ENCODE peak calls at places on chromosomes 16 and 17, in nine cellular contexts. J is pancreas; E is iPS DF 19.7; W is fibroblast of the aortic adventitia; D is activated CD4-positive, alpha-beta T cell treated with anti-CD3 and anti-CD28 coated beads, Interleukin-2, amount 10 ng/mL, durations not matched to agents 7 days and 5 days; B is effector memory CD8-positive, alpha-beta T cell; K is heart left ventricle; L is stimulated activated CD8-positive, alpha-beta memory T cell treated with anti-CD3 and anti-CD28 coated beads, Interleukin-15, amount 100 ng/mL, for 1 hour; T is fibroblast of mammary gland. S is an unnamed sample.

GRCh38 chr16:71339481-71340171 is 18.9 kb upstream of the CALB2 start:
- DNase-seq in B (no peak), T (no peak), K (no peak), E (no peak), L (no peak), W (no peak), D (no peak), J (no peak), S (no peak)

GRCh38 chr17:63451150-63451549 is 5.0 kb upstream of the CYB561 start:
- DNase-seq in T (no peak), L (no peak), E (no peak), W (no peak), B (no peak), K (no peak), D (no peak), J (no peak), S (no peak)

GRCh38 chr17:49146620-49147306 is 14.2 kb downstream of the B4GALNT2 start:
- DNase-seq in E (no peak), K (no peak), D (no peak), L (no peak), J (no peak), W (peak), T (peak), B (no peak), S (no peak)

GRCh38 chr16:23640669-23640958 is 496 bp downstream of the PALB2 start:
- DNase-seq in J (no peak), E (no peak), D (peak), L (no peak), T (peak), K (no peak), W (peak), B (no peak), S (no peak)

GRCh38 chr17:76141212-76142043 is at the start of gene FOXJ1:
- DNase-seq in L (peak), J (peak), B (peak), W (peak), D (peak), T (peak), E (no peak), K (peak), S (peak)

GRCh38 chr17:234163-235047 is 53.0 kb upstream of the DOC2B start:
- DNase-seq in E (no peak), J (no peak), D (no peak), W (no peak), L (no peak), B (no peak), K (peak), T (no peak), S (peak)

GRCh38 chr16:67260426-67261063 is 11.8 kb downstream of the SLC9A5 start:
- DNase-seq in J (no peak), W (peak), K (no peak), B (no peak), L (no peak), E (no peak), T (peak), D (peak), S (no peak)

GRCh38 chr17:16286947-16287562 is 66.2 kb downstream of the CENPV start:
- DNase-seq in B (no peak), W (peak), J (no peak), D (no peak), E (no peak), T (peak), K (peak), L (no peak), S (no peak)

GRCh38 chr17:63285566-63285965 is 160.5 kb downstream of the CYB561 start:
- DNase-seq in L (no peak), D (no peak), B (no peak), E (no peak), K (no peak), W (no peak), J (no peak), T (no peak), S (no peak)

S was measured in head of caudate nucleus.